ENCODE peak calls at places on chromosomes 3 and 15, in four cellular contexts. One of them, this sample, is unnamed.

GRCh38 chr3:187198490-187198889 is 1.2 kb downstream of the RTP1 start:
- DNase-seq in psoas muscle: no peak
- DNase-seq in testis: no peak
- DNase-seq in fibroblast of lung: no peak
- DNase-seq in this sample: no peak

GRCh38 chr3:153658151-153658550 is 463.0 kb upstream of the ARHGEF26 start:
- DNase-seq in testis: no peak
- DNase-seq in fibroblast of lung: no peak
- DNase-seq in psoas muscle: no peak
- DNase-seq in this sample: no peak

GRCh38 chr15:64478863-64479262 is 18.5 kb downstream of the ZNF609 start:
- DNase-seq in fibroblast of lung: no peak
- DNase-seq in psoas muscle: no peak
- DNase-seq in testis: no peak
- DNase-seq in this sample: no peak

GRCh38 chr3:46664188-46664970 is 29.1 kb downstream of the ALS2CL start:
- DNase-seq in psoas muscle: peak; percentile 45
- DNase-seq in testis: peak; percentile 11
- DNase-seq in fibroblast of lung: no peak
- DNase-seq in this sample: no peak

GRCh38 chr3:40979962-40980361 is 219.3 kb upstream of the CTNNB1 start:
- DNase-seq in testis: no peak
- DNase-seq in fibroblast of lung: no peak
- DNase-seq in psoas muscle: no peak
- DNase-seq in this sample: no peak

GRCh38 chr3:129829640-129830039 is 63.9 kb downstream of the TMCC1 start:
- DNase-seq in testis: peak; percentile 66
- DNase-seq in fibroblast of lung: peak; percentile 93
- DNase-seq in psoas muscle: no peak
- DNase-seq in this sample: peak; percentile 42

GRCh38 chr3:139103484-139103883 is 58.8 kb upstream of the PRR23C start:
- DNase-seq in psoas muscle: no peak
- DNase-seq in fibroblast of lung: no peak
- DNase-seq in testis: no peak
- DNase-seq in this sample: no peak

GRCh38 chr3:32420138-32420981 is 28.7 kb downstream of the CMTM7 start:
- DNase-seq in testis: peak; percentile 40
- DNase-seq in psoas muscle: no peak
- DNase-seq in fibroblast of lung: peak; percentile 85
- DNase-seq in this sample: no peak

GRCh38 chr3:138471481-138471880 is 37.1 kb downstream of the ESYT3 start:
- DNase-seq in psoas muscle: no peak
- DNase-seq in testis: no peak
- DNase-seq in fibroblast of lung: no peak
- DNase-seq in this sample: no peak

GRCh38 chr3:40191850-40192448 is 117.6 kb upstream of the EIF1B start:
- DNase-seq in psoas muscle: no peak
- DNase-seq in fibroblast of lung: peak; percentile 18
- DNase-seq in testis: peak; percentile 79
- DNase-seq in this sample: peak; percentile 45

GRCh38 chr15:75685195-75685594 is 27.5 kb downstream of the CSPG4 start:
- DNase-seq in psoas muscle: no peak
- DNase-seq in fibroblast of lung: no peak
- DNase-seq in testis: no peak
- DNase-seq in this sample: no peak

GRCh38 chr3:49899815-49900214 is 3.9 kb downstream of the MST1R start:
- DNase-seq in testis: no peak
- DNase-seq in fibroblast of lung: no peak
- DNase-seq in psoas muscle: no peak
- DNase-seq in this sample: no peak

GRCh38 chr15:84917452-84917851 is 33.0 kb downstream of the SLC28A1 start:
- DNase-seq in testis: no peak
- DNase-seq in psoas muscle: no peak
- DNase-seq in fibroblast of lung: no peak
- DNase-seq in this sample: no peak

GRCh38 chr15:55990516-55990915 is 2.9 kb downstream of the NEDD4 start:
- DNase-seq in fibroblast of lung: no peak
- DNase-seq in testis: no peak
- DNase-seq in psoas muscle: no peak
- DNase-seq in this sample: no peak

GRCh38 chr15:49990835-49991540 is 128.0 kb downstream of the ATP8B4 start:
- DNase-seq in fibroblast of lung: peak; percentile 23
- DNase-seq in psoas muscle: no peak
- DNase-seq in testis: no peak
- DNase-seq in this sample: no peak

GRCh38 chr3:140736863-140737460 is 59.1 kb downstream of the TRIM42 start:
- DNase-seq in fibroblast of lung: peak; percentile 48
- DNase-seq in testis: peak; percentile 83
- DNase-seq in psoas muscle: peak; percentile 71
- DNase-seq in this sample: peak; percentile 31

GRCh38 chr15:79092382-79092781 is 1.8 kb upstream of the RASGRF1 start:
- DNase-seq in testis: no peak
- DNase-seq in fibroblast of lung: no peak
- DNase-seq in psoas muscle: no peak
- DNase-seq in this sample: no peak

GRCh38 chr15:61659571-61660190 is 400.6 kb downstream of the VPS13C start:
- DNase-seq in fibroblast of lung: peak; percentile 7
- DNase-seq in testis: no peak
- DNase-seq in psoas muscle: no peak
- DNase-seq in this sample: no peak

GRCh38 chr3:57646723-57647122 is 46.2 kb downstream of the DENND6A start:
- DNase-seq in testis: peak; percentile 50
- DNase-seq in psoas muscle: no peak
- DNase-seq in fibroblast of lung: peak; percentile 44
- DNase-seq in this sample: no peak

GRCh38 chr3:183548262-183548769 is 7.2 kb downstream of the KLHL6 start:
- DNase-seq in fibroblast of lung: peak; percentile 96
- DNase-seq in testis: no peak
- DNase-seq in psoas muscle: no peak
- DNase-seq in this sample: no peak

GRCh38 chr15:68834356-68834755 is 13.7 kb upstream of the ANP32A start:
- DNase-seq in fibroblast of lung: no peak
- DNase-seq in psoas muscle: no peak
- DNase-seq in testis: no peak
- DNase-seq in this sample: no peak

GRCh38 chr15:53843166-53843565 is 83.7 kb upstream of the WDR72 start:
- DNase-seq in psoas muscle: no peak
- DNase-seq in testis: no peak
- DNase-seq in fibroblast of lung: no peak
- DNase-seq in this sample: no peak

GRCh38 chr15:49152552-49153337 is 2.7 kb downstream of the COPS2 start:
- DNase-seq in fibroblast of lung: no peak
- DNase-seq in testis: no peak
- DNase-seq in psoas muscle: no peak
- DNase-seq in this sample: no peak

GRCh38 chr3:133989931-133990702 is 39.6 kb downstream of the SLCO2A1 start:
- DNase-seq in testis: no peak
- DNase-seq in fibroblast of lung: no peak
- DNase-seq in psoas muscle: no peak
- DNase-seq in this sample: no peak

GRCh38 chr3:146152841-146153240 is 8.1 kb downstream of the PLOD2 start:
- DNase-seq in psoas muscle: no peak
- DNase-seq in fibroblast of lung: no peak
- DNase-seq in testis: no peak
- DNase-seq in this sample: no peak

GRCh38 chr15:98799991-98800390 is 151.7 kb downstream of the IGF1R start:
- DNase-seq in testis: no peak
- DNase-seq in fibroblast of lung: peak; percentile 36
- DNase-seq in psoas muscle: no peak
- DNase-seq in this sample: no peak

GRCh38 chr15:98801234-98801561 is 152.9 kb downstream of the IGF1R start:
- DNase-seq in psoas muscle: no peak
- DNase-seq in fibroblast of lung: no peak
- DNase-seq in testis: no peak
- DNase-seq in this sample: no peak

GRCh38 chr15:98800437-98801233 is 152.3 kb downstream of the IGF1R start:
- DNase-seq in fibroblast of lung: peak; percentile 83
- DNase-seq in psoas muscle: peak; percentile 58
- DNase-seq in testis: peak; percentile 64
- DNase-seq in this sample: peak; percentile 58

GRCh38 chr15:98798375-98798893 is 150.1 kb downstream of the IGF1R start:
- DNase-seq in psoas muscle: no peak
- DNase-seq in fibroblast of lung: no peak
- DNase-seq in testis: no peak
- DNase-seq in this sample: no peak

GRCh38 chr15:98799461-98799971 is 151.2 kb downstream of the IGF1R start:
- DNase-seq in testis: no peak
- DNase-seq in psoas muscle: no peak
- DNase-seq in fibroblast of lung: no peak
- DNase-seq in this sample: no peak
- H3K4me1 ChIP-seq in testis: peaks cover 32% of the 10 kb centered on the region
- H3K4me1 ChIP-seq in psoas muscle: peaks cover 32% of the 10 kb centered on the region
- H3K4me1 ChIP-seq in fibroblast of lung: peaks cover 16% of the 10 kb centered on the region
- H3K4me1 ChIP-seq in this sample: peaks cover 18% of the 10 kb centered on the region

GRCh38 chr3:174358252-174358651 is 500.9 kb upstream of the NAALADL2 start:
- DNase-seq in testis: no peak
- DNase-seq in fibroblast of lung: no peak
- DNase-seq in psoas muscle: no peak
- DNase-seq in this sample: no peak

GRCh38 chr3:174352227-174352626 is 506.9 kb upstream of the NAALADL2 start:
- DNase-seq in fibroblast of lung: no peak
- DNase-seq in testis: no peak
- DNase-seq in psoas muscle: no peak
- DNase-seq in this sample: no peak

GRCh38 chr3:174356596-174356995 is 502.5 kb upstream of the NAALADL2 start:
- DNase-seq in fibroblast of lung: no peak
- DNase-seq in psoas muscle: no peak
- DNase-seq in testis: no peak
- DNase-seq in this sample: no peak

DNA sequence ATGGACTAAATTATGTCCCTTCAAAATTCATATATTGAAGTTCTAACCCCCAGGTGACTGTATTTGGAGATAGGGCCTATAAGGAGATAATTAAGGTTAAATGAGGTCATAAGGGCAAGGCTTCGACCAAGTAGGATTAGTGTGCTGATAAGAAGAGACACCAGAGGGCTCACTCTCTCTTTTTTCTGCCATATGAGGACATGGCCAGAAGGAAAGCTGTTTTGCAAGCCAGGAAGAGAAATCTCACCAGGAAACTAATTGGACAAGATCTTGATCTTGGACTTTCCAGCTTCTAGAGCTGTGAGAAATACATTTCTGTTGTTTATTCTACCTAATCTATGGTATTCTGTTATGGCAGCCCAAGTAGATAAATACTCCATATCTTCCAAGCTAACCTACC is 503.6 kb upstream of the NAALADL2 start:
- DNase-seq in psoas muscle: no peak
- DNase-seq in fibroblast of lung: no peak
- DNase-seq in testis: no peak
- DNase-seq in this sample: no peak
- TF ChIP-seq CTCF in psoas muscle: peak; percentile 21
- TF ChIP-seq CTCF in fibroblast of lung: peak; percentile 24
- TF ChIP-seq CTCF in testis: no peak
- TF ChIP-seq CTCF in this sample: no peak

DNA sequence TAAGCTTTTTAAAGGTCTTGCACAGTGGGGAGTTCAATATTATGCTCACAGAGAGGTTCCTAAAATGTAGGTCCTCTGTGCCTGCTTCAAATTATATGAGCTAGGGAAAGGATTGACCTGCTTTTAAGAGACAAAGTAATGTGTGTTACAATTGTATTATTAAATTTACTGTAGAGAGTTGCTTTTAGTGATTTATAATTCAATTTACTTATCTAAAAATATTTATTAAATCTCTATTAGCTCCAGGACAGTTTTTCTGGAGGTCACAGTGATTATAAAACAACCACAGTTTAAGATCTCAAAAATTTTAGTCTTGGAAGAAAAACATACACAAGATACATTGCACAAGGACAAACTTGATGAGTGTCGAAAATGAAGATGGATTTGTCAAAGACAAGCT is 665.7 kb upstream of the ARPP21 start:
- DNase-seq in testis: no peak
- DNase-seq in fibroblast of lung: no peak
- DNase-seq in psoas muscle: no peak
- DNase-seq in this sample: no peak
- H3K4me1 ChIP-seq in testis: no peaks in the 10 kb centered on the region
- H3K4me1 ChIP-seq in fibroblast of lung: no peaks in the 10 kb centered on the region
- H3K4me1 ChIP-seq in psoas muscle: no peaks in the 10 kb centered on the region
- H3K4me1 ChIP-seq in this sample: no peaks in the 10 kb centered on the region

GRCh38 chr3:66481071-66482001 is 19.5 kb downstream of the LRIG1 start:
- DNase-seq in fibroblast of lung: peak; percentile 52
- DNase-seq in psoas muscle: no peak
- DNase-seq in testis: no peak
- DNase-seq in this sample: no peak

GRCh38 chr3:66482005-66482404 is 18.8 kb downstream of the LRIG1 start:
- DNase-seq in psoas muscle: no peak
- DNase-seq in testis: no peak
- DNase-seq in fibroblast of lung: no peak
- DNase-seq in this sample: no peak

GRCh38 chr3:66479532-66479947 is 21.3 kb downstream of the LRIG1 start:
- DNase-seq in testis: no peak
- DNase-seq in psoas muscle: no peak
- DNase-seq in fibroblast of lung: no peak
- DNase-seq in this sample: no peak

GRCh38 chr3:66478923-66479322 is 21.9 kb downstream of the LRIG1 start:
- DNase-seq in fibroblast of lung: no peak
- DNase-seq in testis: no peak
- DNase-seq in psoas muscle: no peak
- DNase-seq in this sample: no peak

GRCh38 chr3:66480666-66481065 is 20.2 kb downstream of the LRIG1 start:
- DNase-seq in psoas muscle: no peak
- DNase-seq in testis: no peak
- DNase-seq in fibroblast of lung: peak; percentile 85
- DNase-seq in this sample: no peak
- TF ChIP-seq CTCF in psoas muscle: no peak
- TF ChIP-seq CTCF in testis: no peak
- TF ChIP-seq CTCF in fibroblast of lung: no peak
- TF ChIP-seq CTCF in this sample: no peak